ENCODE peak calls at places on chromosomes 16 and 17, in four cellular contexts. A is thoracic aorta, M is cardiac muscle cell, K is IMR-90. J is an unnamed sample.

GRCh38 chr17:1904273-1905052 is 74.7 kb downstream of the RPA1 start:
- DNase-seq in A (no peak), M (no peak), K (no peak), J (no peak)

GRCh38 chr16:57868913-57869520 is 66.7 kb upstream of the KIFC3 start:
- DNase-seq in A (no peak), M (no peak), K (no peak), J (no peak)

GRCh38 chr17:13437966-13438779 is 163.6 kb downstream of the HS3ST3A1 start:
- DNase-seq in M (no peak), K (no peak), A (no peak), J (no peak)

GRCh38 chr16:85621698-85622433 is 8.7 kb downstream of the GSE1 start:
- DNase-seq in M (no peak), K (no peak), A (no peak), J (no peak)

GRCh38 chr17:21042434-21043295 is at the start of gene USP22:
- DNase-seq in A (no peak), K (no peak), M (no peak), J (peak; percentile 36)

GRCh38 chr17:40284085-40284713 is 3.5 kb upstream of the CDC6 start:
- DNase-seq in A (no peak), M (peak; percentile 65), K (peak; percentile 83), J (no peak)

GRCh38 chr17:15490634-15491261 is 23.3 kb upstream of the CDRT4 start:
- DNase-seq in M (peak; percentile 65), K (peak; percentile 76), A (no peak), J (no peak)

GRCh38 chr16:69706256-69706974 is 19.9 kb downstream of the NQO1 start:
- DNase-seq in M (peak; percentile 72), A (no peak), K (no peak), J (no peak)

GRCh38 chr16:83887564-83887963 is 11.4 kb upstream of the MLYCD start:
- DNase-seq in A (no peak), M (no peak), K (no peak), J (no peak)

GRCh38 chr17:3738562-3739295 is 15.0 kb downstream of the HASPIN start:
- DNase-seq in M (no peak), A (no peak), K (peak; percentile 10), J (no peak)

GRCh38 chr17:64651889-64652288 is 10.2 kb downstream of the SMURF2 start:
- DNase-seq in M (no peak), A (no peak), K (no peak), J (no peak)

GRCh38 chr16:66588981-66589713 is 9.9 kb downstream of the CMTM2 start:
- DNase-seq in A (no peak), M (peak; percentile 44), K (peak; percentile 18), J (no peak)

GRCh38 chr17:82737981-82738877 is 2.8 kb downstream of the FN3K start:
- DNase-seq in K (peak; percentile 27), A (no peak), M (peak; percentile 56), J (no peak)

GRCh38 chr17:36686123-36686669 is 84.8 kb downstream of the MRM1 start:
- DNase-seq in M (no peak), K (no peak), A (no peak), J (no peak)

GRCh38 chr17:82188001-82188961 is 24.4 kb downstream of the CCDC57 start:
- DNase-seq in K (no peak), M (no peak), A (no peak), J (no peak)

GRCh38 chr17:68972119-68972704 is 17.0 kb upstream of the ABCA8 start:
- DNase-seq in A (no peak), K (peak; percentile 36), M (peak; percentile 58), J (no peak)

GRCh38 chr16:28110479-28110878 is 47.0 kb upstream of the GSG1L start:
- DNase-seq in K (no peak), A (no peak), M (peak; percentile 48), J (no peak)

GRCh38 chr17:2751482-2751881 is 2.0 kb upstream of the CCDC92B start:
- DNase-seq in K (no peak), M (no peak), A (no peak), J (no peak)

GRCh38 chr17:73773702-73774101 is 129.5 kb upstream of the SDK2 start:
- DNase-seq in K (no peak), M (peak; percentile 26), A (no peak), J (no peak)

GRCh38 chr17:77527836-77528505 is 387.2 kb downstream of the SEC14L1 start:
- DNase-seq in M (no peak), K (no peak), A (no peak), J (no peak)

GRCh38 chr16:87833548-87833947 is 35.8 kb downstream of the SLC7A5 start:
- DNase-seq in A (no peak), K (no peak), M (no peak), J (no peak)

GRCh38 chr17:81713004-81713555 is 996 bp downstream of the SLC25A10 start:
- DNase-seq in M (peak; percentile 16), A (no peak), K (no peak), J (no peak)

GRCh38 chr17:73639926-73640325 is 4.3 kb downstream of the SDK2 start:
- DNase-seq in M (peak; percentile 15), K (no peak), A (no peak), J (no peak)

DNA sequence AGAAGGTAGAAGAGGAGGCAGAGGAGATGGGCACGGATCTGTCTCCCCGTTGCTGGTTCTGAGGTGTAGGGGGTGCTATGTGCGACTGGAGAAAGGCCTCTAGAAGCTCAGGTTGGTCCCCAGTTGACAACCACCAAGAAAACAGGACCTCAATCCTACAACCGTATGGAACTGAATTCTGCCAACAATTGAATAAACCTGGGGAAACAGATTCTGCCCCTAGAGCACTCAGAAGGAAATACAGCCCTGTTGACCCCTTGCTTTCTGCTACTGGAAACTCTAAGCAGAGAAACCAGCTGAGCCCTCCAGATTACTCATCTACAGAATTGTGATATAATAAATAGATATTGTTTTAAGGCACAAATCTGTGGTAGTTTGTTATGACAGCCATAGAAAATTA is 313.0 kb upstream of the GOT2 start:
- DNase-seq in A (no peak), M (no peak), K (no peak), J (no peak)
- TF ChIP-seq CTCF in A (no peak), M (no peak), K (no peak), J (no peak)

DNA sequence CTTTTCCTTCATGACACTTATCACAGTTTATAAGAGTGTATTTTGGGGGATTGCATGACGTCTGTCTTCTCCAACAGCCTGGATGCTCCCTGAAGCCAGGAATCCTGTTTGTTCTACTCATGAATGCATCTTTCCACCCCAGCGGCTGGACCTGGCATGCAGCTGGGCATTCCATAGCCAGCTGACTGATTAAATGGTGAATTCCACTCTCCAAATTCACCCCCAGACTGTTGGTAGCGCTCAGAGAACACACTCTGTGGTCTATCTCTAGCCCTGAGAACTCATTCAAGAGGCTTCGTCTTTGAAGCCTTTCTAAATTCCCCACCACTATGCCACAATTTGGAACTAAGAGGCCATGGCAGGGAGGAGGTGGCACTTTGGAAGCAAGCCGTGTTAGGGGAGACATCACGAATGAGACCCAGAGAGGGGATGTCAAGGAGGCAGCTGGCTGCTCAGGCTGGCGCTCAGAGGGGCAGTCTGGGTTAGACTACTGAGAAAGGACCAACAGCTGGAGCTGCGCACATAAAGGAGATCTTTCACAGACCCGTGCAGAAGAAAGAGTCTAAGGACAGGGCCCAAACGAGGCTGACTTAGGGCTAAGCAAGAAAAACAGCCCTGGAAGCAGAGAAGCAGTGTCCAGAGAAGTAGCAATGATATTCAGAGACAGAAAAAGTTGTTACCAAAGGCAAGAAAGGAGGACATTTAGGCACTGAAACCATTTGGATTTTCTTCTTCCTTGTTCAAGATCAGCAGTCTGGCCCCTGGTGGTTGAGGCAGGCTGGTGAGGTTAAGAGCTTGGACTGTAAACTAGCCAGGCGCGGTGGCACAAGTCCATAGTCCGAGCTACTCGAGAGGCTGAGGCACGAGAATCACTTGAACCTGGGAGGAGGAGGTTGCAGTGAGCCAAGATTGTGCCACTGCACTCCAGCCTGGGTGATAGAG is 42.4 kb upstream of the ZNF629 start:
- DNase-seq in K (no peak), A (no peak), M (no peak), J (no peak)
- TF ChIP-seq CTCF in K (no peak), A (no peak), M (no peak), J (no peak)

GRCh38 chr16:31479752-31480151 is 3.2 kb upstream of the SLC5A2 start:
- DNase-seq in M (no peak), K (no peak), A (no peak), J (no peak)

GRCh38 chr16:31475949-31476304 is 4.0 kb downstream of the TGFB1I1 start:
- DNase-seq in A (no peak), M (no peak), K (no peak), J (no peak)

GRCh38 chr16:31478956-31479355 is 4.0 kb upstream of the SLC5A2 start:
- DNase-seq in A (no peak), M (no peak), K (no peak), J (no peak)

GRCh38 chr16:31476305-31477219 is 4.6 kb downstream of the TGFB1I1 start:
- DNase-seq in M (no peak), K (no peak), A (no peak), J (peak; percentile 97)

DNA sequence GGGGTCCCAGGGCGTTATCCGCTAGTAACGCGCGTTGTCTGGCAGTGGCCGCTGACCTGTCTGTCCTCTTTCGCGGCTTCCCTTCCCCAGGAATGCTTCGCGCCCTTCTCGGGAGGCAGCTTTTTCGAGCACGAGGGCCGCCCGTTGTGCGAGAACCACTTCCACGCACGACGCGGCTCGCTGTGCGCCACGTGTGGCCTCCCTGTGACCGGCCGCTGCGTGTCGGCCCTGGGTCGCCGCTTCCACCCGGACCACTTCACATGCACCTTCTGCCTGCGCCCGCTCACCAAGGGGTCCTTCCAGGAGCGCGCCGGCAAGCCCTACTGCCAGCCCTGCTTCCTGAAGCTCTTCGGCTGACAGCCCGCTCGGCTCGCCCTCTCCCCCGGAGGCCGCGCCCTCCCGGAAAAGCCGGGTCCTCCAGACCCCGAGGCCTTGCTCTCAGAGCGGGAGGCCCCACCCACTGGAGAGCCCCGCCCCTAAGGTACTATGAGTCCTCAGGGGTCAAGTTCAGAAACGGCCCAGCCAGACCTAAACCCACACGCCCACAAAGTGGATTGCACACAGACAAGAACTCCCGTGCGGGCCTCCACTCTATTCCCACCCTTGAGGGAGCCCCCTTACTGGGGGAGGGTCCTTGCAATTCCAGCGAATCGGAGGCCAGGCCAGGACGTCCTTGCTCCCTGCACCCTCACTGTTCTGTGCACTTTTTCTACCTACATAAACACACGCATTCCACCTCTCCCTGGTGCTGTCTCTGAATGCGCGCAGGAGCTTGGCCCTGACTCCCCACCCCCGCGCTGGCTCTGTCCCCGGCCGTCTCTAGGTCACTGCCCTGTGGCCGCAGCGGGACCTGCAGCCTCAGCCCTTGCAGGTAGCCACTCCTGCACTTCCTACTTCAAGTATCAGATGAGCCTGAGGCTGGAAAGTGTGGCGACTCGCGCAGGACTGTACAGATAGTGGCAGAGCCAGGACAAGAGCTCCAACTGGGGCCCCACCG is 5.4 kb upstream of the SLC5A2 start:
- DNase-seq in A (no peak), M (no peak), K (no peak), J (peak; percentile 75)
- TF ChIP-seq CTCF in A (peak; percentile 14), M (no peak), K (no peak), J (no peak)

GRCh38 chr17:79874329-79874981 is 35.2 kb upstream of the CBX4 start:
- DNase-seq in M (peak; percentile 40), A (no peak), K (peak; percentile 24), J (peak; percentile 55)
- TF ChIP-seq CTCF in M (peak; percentile 61), A (peak; percentile 28), K (peak; percentile 39), J (peak; percentile 43)

DNA sequence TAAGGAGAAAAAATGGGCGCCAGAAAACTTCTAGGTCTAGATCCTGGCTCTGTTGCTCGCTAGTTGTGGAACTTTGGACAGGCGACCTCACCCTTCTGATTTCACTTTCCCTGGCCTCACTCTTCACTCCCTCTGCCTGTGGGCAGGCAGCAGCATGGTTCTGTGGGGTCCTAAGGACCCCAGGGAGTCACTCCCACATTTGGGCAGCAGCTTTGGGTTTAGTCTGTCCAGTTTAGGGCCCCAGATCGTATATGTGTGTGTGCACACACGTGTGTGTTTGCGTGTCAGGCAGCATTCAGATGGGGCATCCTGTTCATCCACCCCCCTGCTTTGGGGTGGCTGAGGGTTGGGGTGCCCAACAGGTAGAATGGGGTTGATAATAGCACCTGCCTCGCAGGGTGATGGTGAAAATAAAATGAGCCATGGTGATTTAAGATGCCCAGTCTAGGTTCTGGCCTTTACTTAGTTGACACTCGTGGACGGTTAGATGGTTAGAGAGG is 102.2 kb downstream of the RAB11FIP4 start:
- DNase-seq in K (no peak), M (no peak), A (no peak), J (no peak)
- TF ChIP-seq CTCF in K (no peak), M (no peak), A (no peak), J (no peak)